ENCODE peak calls at places on chromosomes 1 and 21, in seven cellular contexts. Q is neural progenitor cell, K is sigmoid colon, U is heart left ventricle, T is progenitor cell of endocrine pancreas, W is omental fat pad, F is epithelial cell of esophagus. O is an unnamed sample.

GRCh38 chr1:1758692-1759455 is 19.4 kb downstream of the NADK start:
- DNase-seq in Q (no peak), K (peak), U (peak), T (no peak), W (no peak), F (peak), O (no peak)

GRCh38 chr1:192225713-192226112 is 67.5 kb downstream of the RGS18 start:
- DNase-seq in Q (no peak), K (no peak), U (no peak), T (no peak), W (no peak), F (peak), O (no peak)

GRCh38 chr1:89451011-89451410 is 73.6 kb upstream of the LRRC8B start:
- DNase-seq in Q (no peak), K (no peak), U (no peak), T (no peak), W (no peak), F (peak), O (no peak)

GRCh38 chr1:6392081-6392879 is 1.3 kb downstream of the ACOT7 start:
- DNase-seq in Q (no peak), K (no peak), U (no peak), T (no peak), W (no peak), F (peak), O (no peak)

GRCh38 chr1:85655315-85655714 is 52.9 kb downstream of the ZNHIT6 start:
- DNase-seq in Q (no peak), K (no peak), U (no peak), T (no peak), W (no peak), F (no peak), O (no peak)

GRCh38 chr1:98556521-98557158 is 104.9 kb upstream of the SNX7 start:
- DNase-seq in Q (peak), K (no peak), U (no peak), T (no peak), W (no peak), F (peak), O (no peak)

GRCh38 chr1:235843458-235843857 is 23.2 kb downstream of the LYST start:
- DNase-seq in Q (peak), K (no peak), U (no peak), T (no peak), W (no peak), F (peak), O (no peak)

GRCh38 chr21:44522753-44523204 is 17.2 kb downstream of the KRTAP10-1 start:
- DNase-seq in Q (no peak), K (no peak), U (no peak), T (no peak), W (no peak), F (no peak), O (no peak)

GRCh38 chr21:39180429-39181019 is 2.7 kb downstream of the PSMG1 start:
- DNase-seq in Q (no peak), K (no peak), U (no peak), T (no peak), W (no peak), F (peak), O (no peak)

GRCh38 chr1:152111515-152111968 is 3.7 kb downstream of the TCHH start:
- DNase-seq in Q (peak), K (no peak), U (no peak), T (no peak), W (no peak), F (peak), O (no peak)

GRCh38 chr1:3453891-3454810 is at the start of gene ARHGEF16:
- DNase-seq in Q (peak), K (no peak), U (peak), T (peak), W (no peak), F (peak), O (no peak)

DNA sequence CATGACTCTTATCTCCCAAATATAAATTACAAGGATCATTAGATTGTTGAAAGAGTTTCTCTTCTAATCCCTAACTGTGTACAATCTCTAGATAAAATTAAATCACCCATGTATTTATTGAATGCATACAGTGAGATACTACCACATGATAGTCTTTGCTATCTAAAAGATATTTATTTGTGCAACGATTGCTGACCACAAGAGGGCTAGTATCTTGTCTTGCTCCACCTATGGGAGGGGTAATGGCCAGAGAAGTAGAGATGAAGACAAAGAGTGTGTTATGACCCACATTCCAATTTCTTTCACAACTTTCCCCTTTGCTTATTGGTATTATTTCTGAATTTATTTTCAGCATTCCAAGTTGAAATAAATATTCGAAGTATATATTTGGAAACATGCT is 13.7 kb downstream of the PYHIN1 start:
- DNase-seq in Q (no peak), K (no peak), U (no peak), T (no peak), W (no peak), F (no peak), O (no peak)
- TF ChIP-seq CTCF in Q (no peak), K (no peak), U (no peak), T (no peak), W (no peak), F (no peak), O (no peak)

GRCh38 chr1:233025566-233025965 is 75.2 kb downstream of the NTPCR start:
- DNase-seq in Q (no peak), K (no peak), U (no peak), T (no peak), W (no peak), F (peak), O (no peak)
- TF ChIP-seq CTCF in Q (no peak), K (no peak), U (no peak), T (peak), W (no peak), F (no peak), O (no peak)

DNA sequence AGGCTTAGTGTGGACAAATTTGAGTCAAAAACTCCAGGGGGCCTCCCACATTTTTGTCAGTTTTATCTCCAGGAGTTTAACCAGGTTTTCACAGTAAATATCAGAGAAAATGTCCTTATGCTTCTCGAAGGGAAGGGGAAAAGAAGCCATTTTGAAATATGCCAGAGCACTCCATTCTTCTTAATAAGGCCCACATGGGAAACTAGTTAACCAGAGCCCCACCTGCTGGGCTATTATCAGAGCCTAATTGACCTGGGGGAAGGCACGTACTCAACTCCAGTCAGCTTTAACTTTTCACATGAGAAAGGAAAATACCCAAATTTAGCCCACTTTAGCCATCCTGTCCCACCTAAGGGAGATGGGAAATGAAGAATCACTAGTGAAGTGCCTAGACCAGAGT is 296.3 kb downstream of the PTBP2 start:
- DNase-seq in Q (peak), K (no peak), U (no peak), T (no peak), W (no peak), F (peak), O (no peak)
- TF ChIP-seq CTCF in Q (peak), K (no peak), U (no peak), T (peak), W (no peak), F (peak), O (no peak)

DNA sequence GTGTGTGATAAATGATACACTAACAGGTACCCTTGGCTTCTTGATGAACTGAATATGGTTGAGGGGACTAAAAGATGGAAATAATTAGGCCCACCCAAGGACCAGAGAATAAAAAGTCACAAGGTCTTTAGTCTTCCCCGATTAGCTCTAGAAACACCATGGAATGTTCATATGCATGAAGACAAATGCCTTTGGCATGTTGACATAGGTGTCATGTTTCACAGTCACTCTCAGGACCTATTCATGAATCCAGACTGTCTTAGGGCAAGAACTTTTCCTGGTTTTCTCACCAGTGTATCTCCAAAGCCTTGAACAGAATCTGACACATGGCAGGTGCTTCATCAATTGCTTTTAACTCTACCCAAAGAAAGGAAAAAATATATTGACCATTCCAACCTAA is 412.8 kb downstream of the AJAP1 start:
- DNase-seq in Q (no peak), K (no peak), U (no peak), T (no peak), W (no peak), F (no peak), O (no peak)
- TF ChIP-seq CTCF in Q (no peak), K (no peak), U (no peak), T (no peak), W (no peak), F (no peak), O (no peak)

DNA sequence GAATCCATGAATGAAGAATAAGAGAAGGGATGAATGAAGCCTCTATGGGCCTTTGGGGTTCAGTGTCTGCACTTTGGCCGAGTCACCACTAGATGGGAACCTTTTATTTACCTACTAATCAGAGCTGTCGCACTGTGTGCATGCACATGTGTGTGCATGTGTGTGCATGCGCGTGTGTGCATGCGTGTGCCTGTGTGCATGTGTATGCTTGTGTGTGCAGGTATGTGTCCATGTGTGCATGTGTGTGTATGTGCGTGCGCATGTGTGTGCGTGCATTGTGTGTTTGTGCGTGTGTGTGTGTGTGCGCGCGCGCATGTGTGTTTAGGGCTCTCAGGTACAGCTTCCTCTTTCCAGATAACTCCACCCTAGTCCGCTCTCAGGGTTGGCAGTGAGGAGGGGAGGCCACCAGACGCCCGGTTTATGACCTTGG is 20.4 kb upstream of the UBXN10 start:
- DNase-seq in Q (peak), K (no peak), U (no peak), T (no peak), W (no peak), F (peak), O (no peak)
- TF ChIP-seq CTCF in Q (peak), K (peak), U (no peak), T (peak), W (no peak), F (peak), O (no peak)

GRCh38 chr1:202200669-202201068 is 7.1 kb downstream of the LGR6 start:
- DNase-seq in Q (no peak), K (no peak), U (peak), T (no peak), W (no peak), F (no peak), O (no peak)
- TF ChIP-seq CTCF in Q (no peak), K (no peak), U (no peak), T (no peak), W (no peak), F (no peak), O (no peak)

GRCh38 chr1:173627269-173627668 is 7.9 kb upstream of the TEX50 start:
- DNase-seq in Q (no peak), K (no peak), U (no peak), T (no peak), W (no peak), F (no peak), O (no peak)

GRCh38 chr1:173628888-173629287 is 6.2 kb upstream of the TEX50 start:
- DNase-seq in Q (no peak), K (no peak), U (no peak), T (no peak), W (no peak), F (peak), O (no peak)
- TF ChIP-seq CTCF in Q (peak), K (no peak), U (no peak), T (no peak), W (no peak), F (no peak), O (no peak)

GRCh38 chr1:215518594-215518993 is 48.5 kb upstream of the KCTD3 start:
- DNase-seq in Q (no peak), K (no peak), U (no peak), T (no peak), W (no peak), F (no peak), O (no peak)

GRCh38 chr1:215523128-215523861 is 43.8 kb upstream of the KCTD3 start:
- DNase-seq in Q (no peak), K (no peak), U (no peak), T (no peak), W (no peak), F (no peak), O (no peak)

GRCh38 chr1:215521279-215521678 is 45.8 kb upstream of the KCTD3 start:
- DNase-seq in Q (no peak), K (no peak), U (no peak), T (no peak), W (no peak), F (no peak), O (no peak)

DNA sequence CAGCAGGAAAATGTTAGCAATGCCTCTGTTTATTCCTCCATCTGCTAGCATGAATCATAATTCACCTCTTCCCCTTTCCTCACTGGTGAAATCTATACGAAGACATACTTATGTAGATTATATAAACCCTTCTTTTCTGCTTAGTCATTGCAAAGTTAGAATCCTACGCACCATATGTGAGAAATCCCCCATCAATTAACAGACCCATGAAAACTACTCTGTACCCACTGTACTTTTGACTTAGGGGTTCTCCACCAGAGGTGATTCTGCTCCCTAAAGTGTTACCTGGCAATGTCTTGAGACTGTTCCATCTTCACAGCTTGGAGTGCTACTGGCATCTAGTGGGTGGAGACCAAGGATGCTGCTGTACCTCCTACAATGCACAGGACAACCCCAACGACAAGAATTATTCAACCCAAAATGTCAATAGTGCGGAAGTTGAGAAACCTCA is 49.6 kb upstream of the KCTD3 start:
- DNase-seq in Q (peak), K (no peak), U (no peak), T (no peak), W (no peak), F (peak), O (no peak)
- TF ChIP-seq CTCF in Q (peak), K (no peak), U (no peak), T (peak), W (no peak), F (peak), O (no peak)

GRCh38 chr1:25701030-25701785 is 84.6 kb downstream of the MAN1C1 start:
- DNase-seq in Q (no peak), K (peak), U (no peak), T (no peak), W (no peak), F (no peak), O (no peak)

GRCh38 chr1:25702101-25702775 is 85.6 kb downstream of the MAN1C1 start:
- DNase-seq in Q (peak), K (peak), U (no peak), T (no peak), W (no peak), F (no peak), O (no peak)

GRCh38 chr1:25699501-25700089 is 83.0 kb downstream of the MAN1C1 start:
- DNase-seq in Q (no peak), K (no peak), U (peak), T (no peak), W (no peak), F (no peak), O (no peak)

GRCh38 chr1:25700124-25700523 is 83.5 kb downstream of the MAN1C1 start:
- DNase-seq in Q (no peak), K (peak), U (peak), T (no peak), W (no peak), F (no peak), O (no peak)

DNA sequence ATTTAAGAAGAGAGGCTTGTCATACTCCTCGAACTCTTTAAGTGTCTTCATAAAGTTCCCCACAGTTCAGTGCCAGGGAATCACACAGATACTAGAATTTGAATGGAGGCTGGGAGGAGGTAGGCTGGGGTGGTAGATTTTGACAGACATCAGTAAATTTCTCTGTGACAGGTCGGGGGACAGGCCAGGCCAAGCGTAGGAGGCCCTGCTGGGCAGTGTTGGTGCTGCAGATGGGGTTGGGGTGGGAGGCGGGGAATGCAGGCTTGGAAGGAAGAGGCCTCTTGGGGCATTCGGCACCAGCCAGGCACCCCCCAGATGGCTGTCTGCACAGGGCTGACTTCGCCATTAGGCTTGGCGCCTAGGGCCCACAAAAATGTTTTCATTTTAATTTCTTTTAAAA is 84.0 kb downstream of the MAN1C1 start:
- DNase-seq in Q (peak), K (peak), U (peak), T (no peak), W (no peak), F (no peak), O (no peak)
- TF ChIP-seq CTCF in Q (peak), K (peak), U (peak), T (peak), W (no peak), F (peak), O (no peak)

DNA sequence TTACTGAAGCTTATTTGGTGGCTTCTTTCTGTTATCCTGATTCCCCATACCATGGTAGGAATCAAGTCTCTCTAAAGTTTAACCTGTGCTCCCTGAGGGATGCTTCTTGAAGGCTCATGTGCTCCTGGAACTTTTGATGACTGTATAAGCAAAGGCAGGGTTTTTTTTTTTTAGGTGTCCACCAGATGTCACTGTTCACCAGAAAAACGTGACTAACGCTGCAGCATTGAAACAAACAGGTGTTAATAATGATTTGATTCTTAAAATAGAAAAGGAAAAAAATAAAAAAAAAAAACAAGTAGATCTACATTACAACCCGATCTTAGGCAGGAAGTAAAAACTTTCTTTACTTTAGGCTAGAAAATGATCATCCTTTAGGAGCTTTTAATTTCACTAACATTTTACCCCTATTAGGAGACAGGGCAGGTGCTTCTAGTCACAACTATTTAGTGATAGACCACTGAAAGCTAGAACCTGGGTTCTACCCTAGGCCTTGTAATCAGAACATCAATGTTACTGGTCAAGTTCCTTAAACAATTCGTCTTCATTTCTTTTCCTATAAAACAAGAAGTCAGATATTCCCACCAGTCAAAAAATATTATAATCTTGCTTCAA is 223.0 kb downstream of the PLA2G4A start:
- DNase-seq in Q (peak), K (no peak), U (no peak), T (no peak), W (no peak), F (peak), O (no peak)
- TF ChIP-seq CTCF in Q (peak), K (peak), U (peak), T (peak), W (no peak), F (peak), O (peak)